ENCODE peak calls at places on chromosome 1, in six cellular contexts. One of them, this sample, is unnamed.
A peak's percentile ranks its signal among the peaks of the same experiment; 100 is the strongest.

GRCh38 chr1:53981220-53981619 is 35.1 kb downstream of the LRRC42 start:
- DNase-seq in A549: no peak
- DNase-seq in psoas muscle: no peak
- DNase-seq in AG04450: no peak
- DNase-seq in CD4-positive, alpha-beta T cell: no peak
- DNase-seq in Peyer's patch: no peak
- DNase-seq in this sample: no peak

GRCh38 chr1:17742590-17742989 is 12.5 kb upstream of the ACTL8 start:
- DNase-seq in A549: no peak
- DNase-seq in Peyer's patch: no peak
- DNase-seq in psoas muscle: no peak
- DNase-seq in CD4-positive, alpha-beta T cell: no peak
- DNase-seq in AG04450: no peak
- DNase-seq in this sample: no peak

GRCh38 chr1:153697873-153698647 is 19.6 kb downstream of the NPR1 start:
- DNase-seq in AG04450: no peak
- DNase-seq in psoas muscle: peak; percentile 72
- DNase-seq in CD4-positive, alpha-beta T cell: no peak
- DNase-seq in Peyer's patch: peak; percentile 55
- DNase-seq in A549: no peak
- DNase-seq in this sample: no peak

GRCh38 chr1:20322825-20323612 is 32.3 kb downstream of the VWA5B1 start:
- DNase-seq in psoas muscle: no peak
- DNase-seq in Peyer's patch: peak; percentile 72
- DNase-seq in AG04450: no peak
- DNase-seq in CD4-positive, alpha-beta T cell: peak; percentile 24
- DNase-seq in A549: no peak
- DNase-seq in this sample: no peak

GRCh38 chr1:76006234-76006633 is 68.3 kb upstream of the ST6GALNAC3 start:
- DNase-seq in A549: peak; percentile 17
- DNase-seq in psoas muscle: no peak
- DNase-seq in Peyer's patch: no peak
- DNase-seq in CD4-positive, alpha-beta T cell: no peak
- DNase-seq in AG04450: peak; percentile 49
- DNase-seq in this sample: no peak

GRCh38 chr1:182329471-182329870 is 62.1 kb downstream of the GLUL start:
- DNase-seq in CD4-positive, alpha-beta T cell: no peak
- DNase-seq in Peyer's patch: no peak
- DNase-seq in A549: no peak
- DNase-seq in psoas muscle: no peak
- DNase-seq in AG04450: no peak
- DNase-seq in this sample: no peak

GRCh38 chr1:69673301-69673700 is 105.6 kb downstream of the LRRC7 start:
- DNase-seq in A549: no peak
- DNase-seq in Peyer's patch: no peak
- DNase-seq in psoas muscle: no peak
- DNase-seq in CD4-positive, alpha-beta T cell: no peak
- DNase-seq in AG04450: no peak
- DNase-seq in this sample: no peak

GRCh38 chr1:202711949-202712635 is 1.8 kb upstream of the SYT2 start:
- DNase-seq in psoas muscle: no peak
- DNase-seq in Peyer's patch: no peak
- DNase-seq in CD4-positive, alpha-beta T cell: no peak
- DNase-seq in A549: no peak
- DNase-seq in AG04450: no peak
- DNase-seq in this sample: no peak

GRCh38 chr1:30407862-30408580 is 315.4 kb downstream of the MATN1 start:
- DNase-seq in Peyer's patch: peak; percentile 10
- DNase-seq in A549: no peak
- DNase-seq in CD4-positive, alpha-beta T cell: no peak
- DNase-seq in psoas muscle: no peak
- DNase-seq in AG04450: no peak
- DNase-seq in this sample: no peak

DNA sequence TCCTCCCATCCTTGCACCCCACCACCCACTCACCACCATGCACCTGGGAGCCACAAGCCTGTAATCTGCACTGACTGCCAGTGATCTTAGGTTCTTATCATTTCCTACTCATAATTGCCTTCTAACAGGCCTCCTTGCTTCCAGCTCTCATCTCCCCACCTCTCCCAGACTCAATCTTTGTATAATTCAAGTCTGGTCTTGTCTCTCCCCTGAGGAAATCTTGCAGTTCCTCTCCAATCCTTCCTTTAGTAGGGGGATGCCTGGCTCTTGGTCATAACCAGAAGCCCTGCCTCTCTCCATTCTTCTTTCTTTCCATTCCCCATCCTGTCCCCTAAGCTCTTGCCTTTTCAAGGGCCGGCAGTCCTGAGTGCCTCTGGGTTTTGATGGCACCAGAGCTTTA is 27.8 kb downstream of the PIGM start:
- DNase-seq in CD4-positive, alpha-beta T cell: no peak
- DNase-seq in psoas muscle: no peak
- DNase-seq in AG04450: no peak
- DNase-seq in Peyer's patch: no peak
- DNase-seq in A549: no peak
- DNase-seq in this sample: no peak
- H3K27ac ChIP-seq in CD4-positive, alpha-beta T cell: no peak overlapping the region
- H3K27ac ChIP-seq in psoas muscle: no peak overlapping the region
- H3K27ac ChIP-seq in AG04450: no peak overlapping the region
- H3K27ac ChIP-seq in Peyer's patch: no peak overlapping the region
- H3K27ac ChIP-seq in A549: no peak overlapping the region
- H3K27ac ChIP-seq in this sample: no peak overlapping the region

GRCh38 chr1:230422221-230422981 is 3.7 kb downstream of the PGBD5 start:
- DNase-seq in AG04450: no peak
- DNase-seq in CD4-positive, alpha-beta T cell: no peak
- DNase-seq in Peyer's patch: no peak
- DNase-seq in A549: no peak
- DNase-seq in psoas muscle: no peak
- DNase-seq in this sample: peak; percentile 16
- H3K27ac ChIP-seq in AG04450: no peak overlapping the region
- H3K27ac ChIP-seq in CD4-positive, alpha-beta T cell: no peak overlapping the region
- H3K27ac ChIP-seq in Peyer's patch: no peak overlapping the region
- H3K27ac ChIP-seq in A549: no peak overlapping the region
- H3K27ac ChIP-seq in psoas muscle: no peak overlapping the region
- H3K27ac ChIP-seq in this sample: peak overlapping the region; percentile 19

DNA sequence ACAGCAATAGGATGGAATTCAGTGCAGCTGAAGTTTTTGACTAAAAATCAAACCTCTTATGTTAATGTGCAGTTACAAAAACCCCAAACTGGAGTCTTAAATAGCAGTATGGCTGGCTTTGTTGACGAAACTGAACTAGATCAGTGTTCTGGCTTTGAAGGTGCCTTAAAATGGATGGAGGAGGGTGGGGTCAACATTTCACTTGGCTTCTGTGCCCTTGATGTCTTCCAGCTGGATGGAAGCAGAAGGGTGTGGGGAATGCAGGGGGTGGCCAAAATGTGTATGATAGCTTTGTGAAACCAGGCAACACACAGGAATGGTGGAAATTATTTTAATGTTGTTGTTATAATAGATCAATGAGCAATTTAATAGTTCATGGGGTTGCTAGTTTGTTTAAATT is 96.8 kb upstream of the C1orf105 start:
- DNase-seq in AG04450: no peak
- DNase-seq in Peyer's patch: no peak
- DNase-seq in psoas muscle: no peak
- DNase-seq in CD4-positive, alpha-beta T cell: no peak
- DNase-seq in A549: no peak
- DNase-seq in this sample: no peak
- H3K27ac ChIP-seq in AG04450: no peak overlapping the region
- H3K27ac ChIP-seq in Peyer's patch: no peak overlapping the region
- H3K27ac ChIP-seq in psoas muscle: no peak overlapping the region
- H3K27ac ChIP-seq in CD4-positive, alpha-beta T cell: no peak overlapping the region
- H3K27ac ChIP-seq in A549: peak overlapping the region; percentile 95
- H3K27ac ChIP-seq in this sample: no peak overlapping the region

GRCh38 chr1:68011786-68012375 is 38.5 kb downstream of the DIRAS3 start:
- DNase-seq in A549: peak; percentile 3
- DNase-seq in Peyer's patch: no peak
- DNase-seq in AG04450: no peak
- DNase-seq in psoas muscle: no peak
- DNase-seq in CD4-positive, alpha-beta T cell: no peak
- DNase-seq in this sample: no peak
- H3K27ac ChIP-seq in A549: no peak overlapping the region
- H3K27ac ChIP-seq in Peyer's patch: no peak overlapping the region
- H3K27ac ChIP-seq in AG04450: no peak overlapping the region
- H3K27ac ChIP-seq in psoas muscle: no peak overlapping the region
- H3K27ac ChIP-seq in CD4-positive, alpha-beta T cell: no peak overlapping the region
- H3K27ac ChIP-seq in this sample: peak overlapping the region; percentile 64

DNA sequence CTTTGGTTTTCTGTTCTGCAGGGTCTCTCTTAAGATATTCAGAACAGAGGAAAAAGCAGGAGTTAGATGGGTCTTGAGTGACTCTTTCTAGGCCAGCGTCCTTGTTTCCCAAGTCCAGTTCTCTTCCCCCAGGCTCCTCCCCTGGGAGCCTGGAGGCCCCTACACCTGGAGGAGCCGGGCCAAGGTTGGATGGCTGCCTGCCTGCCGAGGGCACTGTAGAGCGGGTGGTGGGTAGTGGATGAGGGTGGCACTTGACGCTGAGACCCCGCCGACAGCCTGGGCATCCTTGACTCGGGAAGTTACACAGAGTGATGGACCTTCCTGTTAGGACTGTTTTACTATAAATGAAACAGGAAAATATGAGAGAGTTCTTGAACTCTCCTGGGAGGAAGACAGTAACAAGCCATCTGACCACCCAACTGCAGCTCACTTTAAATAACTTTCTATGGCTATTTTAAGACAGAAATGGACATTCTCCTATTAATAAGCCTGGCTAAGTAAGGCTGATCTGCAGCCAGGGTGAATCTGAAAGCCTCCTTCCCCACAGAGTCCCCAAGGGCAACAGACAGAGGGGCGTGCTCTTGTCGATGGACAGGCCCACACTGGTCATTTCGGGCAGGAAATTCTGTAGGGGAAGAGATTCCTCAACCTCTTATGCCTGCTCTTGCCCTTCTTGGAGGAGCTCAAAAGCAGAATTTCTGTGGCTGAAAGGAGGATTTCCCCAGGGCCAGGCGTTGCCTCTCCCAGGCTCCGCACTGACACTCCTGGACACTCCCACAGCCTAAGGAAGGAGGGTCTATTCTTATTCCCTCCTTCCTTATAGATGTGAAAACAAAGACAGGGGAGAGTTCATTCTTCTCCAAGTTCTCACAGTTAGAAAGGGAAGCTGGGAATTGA is 17.7 kb upstream of the KANK4 start:
- DNase-seq in psoas muscle: no peak
- DNase-seq in CD4-positive, alpha-beta T cell: no peak
- DNase-seq in Peyer's patch: no peak
- DNase-seq in AG04450: no peak
- DNase-seq in A549: no peak
- DNase-seq in this sample: no peak
- H3K27ac ChIP-seq in psoas muscle: no peak overlapping the region
- H3K27ac ChIP-seq in CD4-positive, alpha-beta T cell: no peak overlapping the region
- H3K27ac ChIP-seq in Peyer's patch: no peak overlapping the region
- H3K27ac ChIP-seq in AG04450: no peak overlapping the region
- H3K27ac ChIP-seq in A549: no peak overlapping the region
- H3K27ac ChIP-seq in this sample: no peak overlapping the region

GRCh38 chr1:67861856-67862516 is 28.7 kb upstream of the GNG12 start:
- DNase-seq in Peyer's patch: no peak
- DNase-seq in A549: no peak
- DNase-seq in psoas muscle: no peak
- DNase-seq in AG04450: no peak
- DNase-seq in CD4-positive, alpha-beta T cell: no peak
- DNase-seq in this sample: no peak
- H3K27ac ChIP-seq in Peyer's patch: no peak overlapping the region
- H3K27ac ChIP-seq in A549: no peak overlapping the region
- H3K27ac ChIP-seq in psoas muscle: no peak overlapping the region
- H3K27ac ChIP-seq in AG04450: no peak overlapping the region
- H3K27ac ChIP-seq in CD4-positive, alpha-beta T cell: no peak overlapping the region
- H3K27ac ChIP-seq in this sample: no peak overlapping the region

DNA sequence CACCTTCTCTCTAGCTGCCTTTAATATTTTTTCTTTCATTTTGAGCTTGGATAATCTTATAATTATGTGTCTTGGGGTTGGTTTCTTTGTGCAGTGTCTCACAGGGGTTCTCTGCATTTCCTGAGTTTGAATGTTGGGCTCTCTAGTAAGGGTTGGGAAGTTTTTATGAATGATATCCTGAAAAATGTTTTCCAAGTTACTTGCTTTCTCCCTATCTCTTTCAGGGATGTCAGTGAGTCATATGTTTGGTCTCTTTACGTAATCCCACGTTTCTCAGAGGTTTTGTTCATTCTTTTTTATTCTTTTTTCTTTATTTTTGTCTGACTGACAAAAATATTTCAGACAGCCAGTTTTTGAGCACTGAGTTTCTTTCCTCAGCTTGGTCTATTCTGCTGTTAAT is 55.4 kb upstream of the CCDC190 start:
- DNase-seq in psoas muscle: no peak
- DNase-seq in AG04450: no peak
- DNase-seq in A549: no peak
- DNase-seq in CD4-positive, alpha-beta T cell: no peak
- DNase-seq in Peyer's patch: no peak
- DNase-seq in this sample: no peak
- H3K27ac ChIP-seq in psoas muscle: no peak overlapping the region
- H3K27ac ChIP-seq in AG04450: no peak overlapping the region
- H3K27ac ChIP-seq in A549: no peak overlapping the region
- H3K27ac ChIP-seq in CD4-positive, alpha-beta T cell: no peak overlapping the region
- H3K27ac ChIP-seq in Peyer's patch: no peak overlapping the region
- H3K27ac ChIP-seq in this sample: no peak overlapping the region

GRCh38 chr1:42957229-42957879 is 1.3 kb downstream of the SLC2A1 start:
- DNase-seq in psoas muscle: no peak
- DNase-seq in Peyer's patch: peak; percentile 70
- DNase-seq in A549: no peak
- DNase-seq in CD4-positive, alpha-beta T cell: no peak
- DNase-seq in AG04450: no peak
- DNase-seq in this sample: no peak
- H3K27ac ChIP-seq in psoas muscle: peak overlapping the region; percentile 75
- H3K27ac ChIP-seq in Peyer's patch: peak overlapping the region; percentile 99
- H3K27ac ChIP-seq in A549: peak overlapping the region; percentile 88
- H3K27ac ChIP-seq in CD4-positive, alpha-beta T cell: peak overlapping the region; percentile 76
- H3K27ac ChIP-seq in AG04450: peak overlapping the region; percentile 52
- H3K27ac ChIP-seq in this sample: peak overlapping the region; percentile 93